ENCODE peak calls at places on chromosomes 3 and 15, in ten cellular contexts. P is ascending aorta, E is PC-3, K is body of pancreas, Q is GM23248, R is tibial nerve, B is lower lobe of right lung, W is cardiac muscle cell, N is uterus, L is Peyer's patch. Y is an unnamed sample.

GRCh38 chr3:111465081-111465670 is 76.8 kb upstream of the CD96 start:
- DNase-seq in P (no peak), E (no peak), K (no peak), Q (no peak), R (no peak), B (no peak), W (no peak), N (no peak), L (no peak), Y (no peak)

GRCh38 chr15:74194572-74195559 is 7.7 kb downstream of the STRA6 start:
- DNase-seq in P (no peak), E (no peak), K (no peak), Q (no peak), R (no peak), B (no peak), W (no peak), N (no peak), L (no peak), Y (no peak)

GRCh38 chr3:133283958-133284807 is 115.7 kb upstream of the BFSP2 start:
- DNase-seq in P (no peak), E (no peak), K (no peak), Q (peak; percentile 30), R (no peak), B (no peak), W (no peak), N (no peak), L (no peak), Y (no peak)

GRCh38 chr15:33448961-33449611 is 138.3 kb downstream of the RYR3 start:
- DNase-seq in P (no peak), E (peak; percentile 39), K (peak; percentile 11), Q (no peak), R (no peak), B (no peak), W (no peak), N (no peak), L (no peak), Y (no peak)

GRCh38 chr3:188557230-188557629 is 403.3 kb downstream of the LPP start:
- DNase-seq in P (no peak), E (no peak), K (no peak), Q (no peak), R (no peak), B (no peak), W (no peak), N (no peak), L (no peak), Y (no peak)

GRCh38 chr3:52891615-52892081 is 5.7 kb downstream of the STIMATE start:
- DNase-seq in P (no peak), E (no peak), K (no peak), Q (peak; percentile 84), R (no peak), B (peak; percentile 58), W (no peak), N (no peak), L (no peak), Y (no peak)

GRCh38 chr15:88648357-88649214 is 9.8 kb downstream of the ISG20 start:
- DNase-seq in P (peak; percentile 56), E (peak; percentile 64), K (peak; percentile 65), Q (peak; percentile 36), R (no peak), B (no peak), W (no peak), N (no peak), L (peak; percentile 75), Y (no peak)

GRCh38 chr15:38610748-38611147 is 46.1 kb upstream of the RASGRP1 start:
- DNase-seq in P (no peak), E (no peak), K (no peak), Q (no peak), R (no peak), B (no peak), W (no peak), N (no peak), L (no peak), Y (no peak)

GRCh38 chr15:49145651-49146609 is 9.5 kb downstream of the COPS2 start:
- DNase-seq in P (no peak), E (peak; percentile 73), K (peak; percentile 25), Q (peak; percentile 75), R (no peak), B (no peak), W (peak; percentile 67), N (no peak), L (no peak), Y (no peak)

GRCh38 chr3:64216706-64217105 is 8.6 kb downstream of the PRICKLE2 start:
- DNase-seq in P (no peak), E (no peak), K (no peak), Q (peak; percentile 83), R (no peak), B (no peak), W (peak; percentile 16), N (no peak), L (no peak), Y (no peak)

GRCh38 chr15:58854598-58854997 is 78.9 kb downstream of the SLTM start:
- DNase-seq in P (no peak), E (no peak), K (no peak), Q (no peak), R (no peak), B (no peak), W (no peak), N (no peak), L (no peak), Y (no peak)

GRCh38 chr15:67146875-67147381 is 81.5 kb downstream of the SMAD3 start:
- DNase-seq in P (no peak), E (peak; percentile 91), K (no peak), Q (peak; percentile 96), R (no peak), B (no peak), W (no peak), N (peak; percentile 56), L (peak; percentile 87), Y (no peak)

GRCh38 chr3:135487261-135487660 is 478.3 kb upstream of the PPP2R3A start:
- DNase-seq in P (no peak), E (no peak), K (no peak), Q (no peak), R (no peak), B (no peak), W (no peak), N (no peak), L (no peak), Y (no peak)

GRCh38 chr3:18747383-18747782 is 322.2 kb upstream of the SATB1 start:
- DNase-seq in P (peak; percentile 64), E (no peak), K (no peak), Q (no peak), R (no peak), B (peak; percentile 46), W (no peak), N (no peak), L (no peak), Y (no peak)

GRCh38 chr3:186097663-186098451 is 11.0 kb downstream of the ETV5 start:
- DNase-seq in P (peak; percentile 70), E (peak; percentile 80), K (peak; percentile 86), Q (peak; percentile 78), R (peak; percentile 23), B (peak; percentile 70), W (peak; percentile 97), N (peak; percentile 28), L (peak; percentile 69), Y (no peak)

GRCh38 chr3:70531063-70531657 is 218.7 kb upstream of the MDFIC2 start:
- DNase-seq in P (no peak), E (peak; percentile 26), K (no peak), Q (peak; percentile 55), R (no peak), B (no peak), W (peak; percentile 55), N (no peak), L (no peak), Y (no peak)

GRCh38 chr3:24100694-24101402 is 155.8 kb downstream of the NR1D2 start:
- DNase-seq in P (no peak), E (no peak), K (no peak), Q (no peak), R (no peak), B (no peak), W (no peak), N (no peak), L (no peak), Y (no peak)

DNA sequence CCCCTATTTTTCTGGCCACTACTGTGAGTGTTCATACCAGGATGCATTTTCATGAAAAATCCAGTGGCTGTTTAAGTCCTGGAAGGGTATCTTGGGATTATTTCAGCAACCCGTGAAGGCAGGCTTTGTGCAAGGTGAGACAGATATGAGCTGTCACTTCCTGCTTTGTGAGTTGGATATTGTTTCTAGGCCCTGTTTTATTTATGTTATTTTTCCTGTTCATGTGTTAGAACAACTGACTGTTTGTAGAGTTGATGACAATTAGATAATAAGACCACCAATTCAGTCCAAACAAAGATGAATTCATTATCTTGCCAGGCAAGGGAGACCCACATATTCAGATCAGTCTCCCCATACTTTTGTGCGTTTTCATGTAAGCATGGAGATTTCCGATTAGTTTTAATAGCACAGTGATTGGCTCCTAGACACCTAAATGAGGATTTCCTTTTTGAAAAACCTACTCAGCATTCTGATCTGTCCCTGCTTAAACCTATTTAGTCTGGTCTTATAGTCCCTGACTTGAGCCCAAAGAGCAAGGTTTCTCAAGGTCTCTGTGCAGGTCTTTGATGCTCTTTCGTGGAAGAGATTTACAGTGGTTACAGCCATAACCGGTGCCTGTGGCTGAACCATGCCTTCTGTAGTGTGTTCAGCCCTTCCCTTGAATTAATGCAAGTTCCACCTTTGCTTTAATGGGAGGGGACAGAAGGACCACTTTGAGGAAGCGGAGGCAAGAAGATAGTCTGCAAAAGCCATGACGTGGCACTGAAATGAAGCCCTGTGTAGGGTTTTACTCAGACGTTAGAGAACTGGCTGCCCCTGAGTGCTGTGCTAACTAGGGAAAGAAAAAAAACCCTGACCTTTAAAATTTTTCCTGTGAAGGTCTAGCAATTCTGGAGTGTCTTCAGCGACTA is 42.8 kb downstream of the ZBTB38 start:
- DNase-seq in P (no peak), E (peak; percentile 46), K (no peak), Q (peak; percentile 60), R (no peak), B (no peak), W (no peak), N (no peak), L (no peak), Y (no peak)
- H3K4me1 ChIP-seq in P (peaks cover 70% of the 10 kb centered on the region), E (peaks cover 60% of the 10 kb centered on the region), K (peaks cover 97% of the 10 kb centered on the region), Q (peaks cover 95% of the 10 kb centered on the region), R (peaks cover 72% of the 10 kb centered on the region), B (peaks cover 97% of the 10 kb centered on the region), W (peaks cover 37% of the 10 kb centered on the region), N (peaks cover 10% of the 10 kb centered on the region), L (peaks cover 10% of the 10 kb centered on the region), Y (peaks cover 97% of the 10 kb centered on the region)

GRCh38 chr3:76497636-76498035 is 542.3 kb upstream of the ROBO2 start:
- DNase-seq in P (no peak), E (no peak), K (no peak), Q (peak; percentile 25), R (no peak), B (no peak), W (no peak), N (no peak), L (no peak), Y (no peak)
- H3K4me1 ChIP-seq in P (no peaks in the 10 kb centered on the region), E (no peaks in the 10 kb centered on the region), K (no peaks in the 10 kb centered on the region), Q (peaks cover 20% of the 10 kb centered on the region), R (no peaks in the 10 kb centered on the region), B (no peaks in the 10 kb centered on the region), W (no peaks in the 10 kb centered on the region), N (no peaks in the 10 kb centered on the region), L (no peaks in the 10 kb centered on the region), Y (no peaks in the 10 kb centered on the region)

GRCh38 chr3:128374746-128375445 is 91.8 kb downstream of the DNAJB8 start:
- DNase-seq in P (no peak), E (no peak), K (no peak), Q (no peak), R (no peak), B (no peak), W (no peak), N (no peak), L (no peak), Y (no peak)
- H3K4me1 ChIP-seq in P (peaks cover 13% of the 10 kb centered on the region), E (no peaks in the 10 kb centered on the region), K (no peaks in the 10 kb centered on the region), Q (peaks cover 12% of the 10 kb centered on the region), R (peaks cover 16% of the 10 kb centered on the region), B (peaks cover 17% of the 10 kb centered on the region), W (peaks cover 10% of the 10 kb centered on the region), N (peaks cover 9% of the 10 kb centered on the region), L (no peaks in the 10 kb centered on the region), Y (peaks cover 9% of the 10 kb centered on the region)

GRCh38 chr3:68648494-68648893 is 283.9 kb downstream of the TAFA4 start:
- DNase-seq in P (no peak), E (no peak), K (no peak), Q (no peak), R (no peak), B (no peak), W (no peak), N (no peak), L (no peak), Y (no peak)
- H3K4me1 ChIP-seq in P (no peaks in the 10 kb centered on the region), E (no peaks in the 10 kb centered on the region), K (no peaks in the 10 kb centered on the region), Q (no peaks in the 10 kb centered on the region), R (no peaks in the 10 kb centered on the region), B (no peaks in the 10 kb centered on the region), W (no peaks in the 10 kb centered on the region), N (no peaks in the 10 kb centered on the region), L (no peaks in the 10 kb centered on the region), Y (no peaks in the 10 kb centered on the region)

Y was measured in esophagus squamous epithelium.